ENCODE peak calls at places on chromosomes 13 and 19, in eight cellular contexts. N is nephron progenitor cell; D is right atrium auricular region; F is endodermal cell; R is effector CD4-positive, alpha-beta T cell; L is stimulated activated CD8-positive, alpha-beta memory T cell treated with anti-CD3 and anti-CD28 coated beads, Interleukin-7, amount 100 ng/mL, for 1 hour; B is mesenchymal stem cell; E is stimulated activated CD4-positive, alpha-beta T cell treated with anti-CD3 and anti-CD28 coated beads, Interleukin-2, amount 100 ng/mL, for 48 hours. J is an unnamed sample.

GRCh38 chr19:10074153-10074552 is 12.0 kb upstream of the SHFL start:
- DNase-seq in B (peak), N (no peak), R (peak), E (peak), L (no peak), F (no peak), D (no peak), J (peak)

GRCh38 chr13:98681017-98681416 is 71.5 kb downstream of the SLC15A1 start:
- DNase-seq in R (no peak), L (no peak), F (no peak), N (no peak), E (no peak), D (no peak), B (no peak), J (no peak)

GRCh38 chr19:27890696-27891095 is 1322.3 kb downstream of the UQCRFS1 start:
- DNase-seq in L (no peak), B (no peak), N (no peak), D (no peak), R (no peak), E (no peak), F (no peak), J (no peak)

GRCh38 chr13:93364166-93364565 is 137.6 kb downstream of the GPC6 start:
- DNase-seq in L (no peak), D (no peak), N (no peak), B (peak), R (no peak), F (no peak), E (no peak), J (no peak)

GRCh38 chr19:42246143-42246868 is 3.9 kb upstream of the GSK3A start:
- DNase-seq in D (peak), B (peak), N (peak), E (no peak), R (no peak), L (no peak), F (peak), J (no peak)

GRCh38 chr13:112101360-112101930 is 34.5 kb downstream of the SOX1 start:
- DNase-seq in D (peak), N (no peak), L (no peak), E (no peak), R (no peak), B (no peak), F (no peak), J (no peak)

GRCh38 chr19:35074426-35075201 is 33.1 kb downstream of the HPN start:
- DNase-seq in L (no peak), E (no peak), R (no peak), F (no peak), D (no peak), B (no peak), N (no peak), J (no peak)

GRCh38 chr13:32164622-32165268 is 133.2 kb downstream of the FRY start:
- DNase-seq in R (no peak), B (peak), N (peak), D (no peak), F (peak), L (no peak), E (peak), J (peak)

GRCh38 chr13:108213946-108214345 is 1.4 kb downstream of the LIG4 start:
- DNase-seq in N (no peak), L (no peak), R (no peak), F (no peak), E (no peak), B (peak), D (no peak), J (no peak)

GRCh38 chr13:66635526-66635925 is 594.6 kb downstream of the PCDH9 start:
- DNase-seq in F (no peak), R (no peak), N (no peak), E (no peak), B (peak), D (no peak), L (no peak), J (no peak)

GRCh38 chr13:114110091-114110829 is 22.2 kb downstream of the RASA3 start:
- DNase-seq in F (peak), D (peak), E (no peak), L (peak), N (no peak), B (peak), R (peak), J (no peak)

GRCh38 chr13:33794576-33794975 is 23.4 kb upstream of the RFC3 start:
- DNase-seq in B (no peak), N (no peak), L (no peak), F (no peak), D (no peak), R (no peak), E (no peak), J (no peak)

GRCh38 chr19:55041627-55042343 is 3.7 kb upstream of the GP6 start:
- DNase-seq in F (no peak), D (no peak), N (no peak), E (peak), R (no peak), L (no peak), B (no peak), J (no peak)

J was measured in GM19239.